ENCODE peak calls at places on chromosomes 12 and 14, in eight cellular contexts. One of them, this sample, is unnamed.

GRCh38 chr14:66082009-66082408 is 404.2 kb upstream of the CCDC196 start:
- DNase-seq in stimulated activated CD8-positive, alpha-beta memory T cell treated with anti-CD3 and anti-CD28 coated beads, Interleukin-2, amount 100 ng/mL, for 48 hours: no peak
- DNase-seq in DMS 273 treated with DMSO at 0.1 percent for 48 hours: peak
- DNase-seq in GM23338: no peak
- DNase-seq in fibroblast of lung: no peak
- DNase-seq in effector memory CD4-positive, alpha-beta T cell: no peak
- DNase-seq in GM12892: no peak
- DNase-seq in NCI-H1105: no peak
- DNase-seq in this sample: peak

GRCh38 chr12:15599266-15600037 is 189.7 kb downstream of the EPS8 start:
- DNase-seq in GM12892: no peak
- DNase-seq in fibroblast of lung: peak
- DNase-seq in DMS 273 treated with DMSO at 0.1 percent for 48 hours: no peak
- DNase-seq in stimulated activated CD8-positive, alpha-beta memory T cell treated with anti-CD3 and anti-CD28 coated beads, Interleukin-2, amount 100 ng/mL, for 48 hours: no peak
- DNase-seq in GM23338: no peak
- DNase-seq in effector memory CD4-positive, alpha-beta T cell: no peak
- DNase-seq in NCI-H1105: peak
- DNase-seq in this sample: no peak

GRCh38 chr14:55908071-55908470 is 210.1 kb upstream of the PELI2 start:
- DNase-seq in GM23338: no peak
- DNase-seq in DMS 273 treated with DMSO at 0.1 percent for 48 hours: no peak
- DNase-seq in effector memory CD4-positive, alpha-beta T cell: no peak
- DNase-seq in fibroblast of lung: no peak
- DNase-seq in GM12892: no peak
- DNase-seq in NCI-H1105: no peak
- DNase-seq in stimulated activated CD8-positive, alpha-beta memory T cell treated with anti-CD3 and anti-CD28 coated beads, Interleukin-2, amount 100 ng/mL, for 48 hours: no peak
- DNase-seq in this sample: no peak

GRCh38 chr14:95059126-95059525 is 98.2 kb downstream of the DICER1 start:
- DNase-seq in GM23338: no peak
- DNase-seq in DMS 273 treated with DMSO at 0.1 percent for 48 hours: no peak
- DNase-seq in GM12892: no peak
- DNase-seq in stimulated activated CD8-positive, alpha-beta memory T cell treated with anti-CD3 and anti-CD28 coated beads, Interleukin-2, amount 100 ng/mL, for 48 hours: no peak
- DNase-seq in NCI-H1105: no peak
- DNase-seq in effector memory CD4-positive, alpha-beta T cell: no peak
- DNase-seq in fibroblast of lung: no peak
- DNase-seq in this sample: no peak

GRCh38 chr12:122265931-122266771 is at the start of gene VPS33A:
- DNase-seq in fibroblast of lung: peak
- DNase-seq in stimulated activated CD8-positive, alpha-beta memory T cell treated with anti-CD3 and anti-CD28 coated beads, Interleukin-2, amount 100 ng/mL, for 48 hours: peak
- DNase-seq in DMS 273 treated with DMSO at 0.1 percent for 48 hours: peak
- DNase-seq in NCI-H1105: peak
- DNase-seq in GM12892: peak
- DNase-seq in GM23338: peak
- DNase-seq in effector memory CD4-positive, alpha-beta T cell: peak
- DNase-seq in this sample: peak

GRCh38 chr14:74491952-74492351 is 1.2 kb downstream of the NPC2 start:
- DNase-seq in DMS 273 treated with DMSO at 0.1 percent for 48 hours: no peak
- DNase-seq in NCI-H1105: no peak
- DNase-seq in GM23338: peak
- DNase-seq in stimulated activated CD8-positive, alpha-beta memory T cell treated with anti-CD3 and anti-CD28 coated beads, Interleukin-2, amount 100 ng/mL, for 48 hours: no peak
- DNase-seq in GM12892: no peak
- DNase-seq in effector memory CD4-positive, alpha-beta T cell: no peak
- DNase-seq in fibroblast of lung: peak
- DNase-seq in this sample: no peak

GRCh38 chr12:5000204-5000603 is 43.5 kb upstream of the KCNA5 start:
- DNase-seq in DMS 273 treated with DMSO at 0.1 percent for 48 hours: no peak
- DNase-seq in GM23338: no peak
- DNase-seq in stimulated activated CD8-positive, alpha-beta memory T cell treated with anti-CD3 and anti-CD28 coated beads, Interleukin-2, amount 100 ng/mL, for 48 hours: no peak
- DNase-seq in GM12892: no peak
- DNase-seq in fibroblast of lung: no peak
- DNase-seq in NCI-H1105: no peak
- DNase-seq in effector memory CD4-positive, alpha-beta T cell: no peak
- DNase-seq in this sample: no peak

GRCh38 chr14:76977793-76978730 is 50.4 kb downstream of the IRF2BPL start:
- DNase-seq in fibroblast of lung: peak
- DNase-seq in effector memory CD4-positive, alpha-beta T cell: peak
- DNase-seq in GM23338: no peak
- DNase-seq in GM12892: peak
- DNase-seq in NCI-H1105: no peak
- DNase-seq in DMS 273 treated with DMSO at 0.1 percent for 48 hours: no peak
- DNase-seq in stimulated activated CD8-positive, alpha-beta memory T cell treated with anti-CD3 and anti-CD28 coated beads, Interleukin-2, amount 100 ng/mL, for 48 hours: peak
- DNase-seq in this sample: peak

GRCh38 chr12:2959194-2959507 is at the start of gene TEAD4:
- DNase-seq in NCI-H1105: peak
- DNase-seq in GM23338: peak
- DNase-seq in stimulated activated CD8-positive, alpha-beta memory T cell treated with anti-CD3 and anti-CD28 coated beads, Interleukin-2, amount 100 ng/mL, for 48 hours: no peak
- DNase-seq in effector memory CD4-positive, alpha-beta T cell: no peak
- DNase-seq in GM12892: peak
- DNase-seq in DMS 273 treated with DMSO at 0.1 percent for 48 hours: peak
- DNase-seq in fibroblast of lung: peak
- DNase-seq in this sample: peak

GRCh38 chr12:12353807-12354206 is 3.1 kb upstream of the BORCS5 start:
- DNase-seq in GM23338: no peak
- DNase-seq in effector memory CD4-positive, alpha-beta T cell: no peak
- DNase-seq in DMS 273 treated with DMSO at 0.1 percent for 48 hours: no peak
- DNase-seq in NCI-H1105: no peak
- DNase-seq in GM12892: no peak
- DNase-seq in fibroblast of lung: no peak
- DNase-seq in stimulated activated CD8-positive, alpha-beta memory T cell treated with anti-CD3 and anti-CD28 coated beads, Interleukin-2, amount 100 ng/mL, for 48 hours: no peak
- DNase-seq in this sample: no peak

GRCh38 chr12:67885370-67886169 is 103.7 kb upstream of the IFNG-AS1 start:
- DNase-seq in fibroblast of lung: no peak
- DNase-seq in GM12892: no peak
- DNase-seq in stimulated activated CD8-positive, alpha-beta memory T cell treated with anti-CD3 and anti-CD28 coated beads, Interleukin-2, amount 100 ng/mL, for 48 hours: no peak
- DNase-seq in NCI-H1105: no peak
- DNase-seq in DMS 273 treated with DMSO at 0.1 percent for 48 hours: no peak
- DNase-seq in effector memory CD4-positive, alpha-beta T cell: no peak
- DNase-seq in GM23338: no peak
- DNase-seq in this sample: no peak

GRCh38 chr14:104054222-104054905 is 31.1 kb upstream of the ASPG start:
- DNase-seq in fibroblast of lung: no peak
- DNase-seq in NCI-H1105: no peak
- DNase-seq in GM23338: no peak
- DNase-seq in GM12892: no peak
- DNase-seq in stimulated activated CD8-positive, alpha-beta memory T cell treated with anti-CD3 and anti-CD28 coated beads, Interleukin-2, amount 100 ng/mL, for 48 hours: no peak
- DNase-seq in DMS 273 treated with DMSO at 0.1 percent for 48 hours: no peak
- DNase-seq in effector memory CD4-positive, alpha-beta T cell: no peak
- DNase-seq in this sample: no peak

GRCh38 chr14:102819176-102819628 is 42.0 kb downstream of the TRAF3 start:
- DNase-seq in GM23338: no peak
- DNase-seq in fibroblast of lung: no peak
- DNase-seq in NCI-H1105: no peak
- DNase-seq in stimulated activated CD8-positive, alpha-beta memory T cell treated with anti-CD3 and anti-CD28 coated beads, Interleukin-2, amount 100 ng/mL, for 48 hours: peak
- DNase-seq in GM12892: no peak
- DNase-seq in effector memory CD4-positive, alpha-beta T cell: peak
- DNase-seq in DMS 273 treated with DMSO at 0.1 percent for 48 hours: no peak
- DNase-seq in this sample: no peak

GRCh38 chr14:24436355-24437019 is 6.1 kb downstream of the SDR39U1 start:
- DNase-seq in GM12892: no peak
- DNase-seq in stimulated activated CD8-positive, alpha-beta memory T cell treated with anti-CD3 and anti-CD28 coated beads, Interleukin-2, amount 100 ng/mL, for 48 hours: no peak
- DNase-seq in NCI-H1105: peak
- DNase-seq in GM23338: peak
- DNase-seq in effector memory CD4-positive, alpha-beta T cell: peak
- DNase-seq in DMS 273 treated with DMSO at 0.1 percent for 48 hours: peak
- DNase-seq in fibroblast of lung: peak
- DNase-seq in this sample: peak

This sample was measured in NCI-H2171.